ENCODE peak calls at places on chromosomes 16 and 17, in four cellular contexts. G is cardiac muscle cell, O is GM23338, U is small intestine. D is an unnamed sample.

GRCh38 chr17:72661093-72661944 is 431.2 kb downstream of the SLC39A11 start:
- DNase-seq in O (no peak), G (no peak), U (peak; percentile 45), D (no peak)

GRCh38 chr17:63222655-63223054 is 223.5 kb downstream of the CYB561 start:
- DNase-seq in U (no peak), O (peak; percentile 6), G (no peak), D (no peak)

GRCh38 chr16:87414251-87414680 is 22.1 kb downstream of the MAP1LC3B start:
- DNase-seq in U (no peak), O (no peak), G (no peak), D (no peak)

GRCh38 chr16:35557731-35558130 is 2098.3 kb downstream of the TP53TG3F start:
- DNase-seq in O (no peak), G (no peak), U (no peak), D (no peak)

GRCh38 chr17:57957120-57957850 is 2.1 kb upstream of the CUEDC1 start:
- DNase-seq in U (no peak), G (no peak), O (no peak), D (no peak)

GRCh38 chr17:41734139-41734948 is at the start of gene HAP1:
- DNase-seq in G (peak; percentile 63), U (no peak), O (peak; percentile 76), D (no peak)

GRCh38 chr17:3804503-3804931 is 3.5 kb upstream of the ITGAE start:
- DNase-seq in G (no peak), O (no peak), U (peak; percentile 79), D (no peak)

GRCh38 chr17:1119924-1120323 is 59.9 kb downstream of the ABR start:
- DNase-seq in G (no peak), O (no peak), U (no peak), D (no peak)

GRCh38 chr17:45763182-45763581 is 20.9 kb upstream of the CRHR1 start:
- DNase-seq in G (no peak), U (no peak), O (no peak), D (no peak)

GRCh38 chr16:17235147-17235817 is 235.5 kb downstream of the XYLT1 start:
- DNase-seq in G (no peak), O (no peak), U (no peak), D (no peak)

GRCh38 chr16:28511031-28511430 is 4.4 kb upstream of the IL27 start:
- DNase-seq in G (no peak), O (no peak), U (no peak), D (no peak)

GRCh38 chr16:29815032-29815721 is 775 bp upstream of the PAGR1 start:
- DNase-seq in G (no peak), O (peak; percentile 71), U (no peak), D (no peak)

GRCh38 chr16:19123535-19124178 is 9.9 kb downstream of the ITPRIPL2 start:
- DNase-seq in U (peak; percentile 96), O (no peak), G (no peak), D (no peak)

GRCh38 chr16:12613131-12613991 is 190.3 kb downstream of the CPPED1 start:
- DNase-seq in U (peak; percentile 81), O (peak; percentile 25), G (no peak), D (no peak)

GRCh38 chr17:1091885-1092284 is 87.9 kb downstream of the ABR start:
- DNase-seq in U (no peak), G (no peak), O (no peak), D (no peak)

GRCh38 chr16:50360033-50360778 is 8.6 kb downstream of the BRD7 start:
- DNase-seq in U (no peak), G (no peak), O (no peak), D (no peak)

GRCh38 chr16:17313085-17313611 is 157.6 kb downstream of the XYLT1 start:
- DNase-seq in U (no peak), O (no peak), G (no peak), D (no peak)

GRCh38 chr17:17108681-17109049 is 66.4 kb downstream of the MPRIP start:
- DNase-seq in G (no peak), U (peak; percentile 52), O (peak; percentile 39), D (no peak)

GRCh38 chr17:17417718-17418151 is 59.1 kb upstream of the MED9 start:
- DNase-seq in G (no peak), U (peak; percentile 93), O (no peak), D (no peak)

GRCh38 chr17:68456529-68457167 is 648 bp downstream of the WIPI1 start:
- DNase-seq in O (peak; percentile 93), G (peak; percentile 90), U (peak; percentile 70), D (no peak)

GRCh38 chr17:57638284-57638683 is 106.8 kb downstream of the CCDC182 start:
- DNase-seq in U (no peak), O (no peak), G (no peak), D (no peak)

GRCh38 chr16:87628940-87629339 is 26.6 kb downstream of the JPH3 start:
- DNase-seq in U (no peak), G (no peak), O (no peak), D (no peak)

GRCh38 chr17:4988168-4988567 is 693 bp upstream of the CAMTA2 start:
- DNase-seq in G (no peak), U (no peak), O (no peak), D (no peak)

GRCh38 chr17:59425085-59425901 is 93.8 kb downstream of the YPEL2 start:
- DNase-seq in G (peak; percentile 54), O (peak; percentile 21), U (no peak), D (no peak)
- H3K4me1 ChIP-seq in G (peaks cover 78% of the 10 kb centered on the region), O (no peaks in the 10 kb centered on the region), U (peaks cover 8% of the 10 kb centered on the region), D (peaks cover 5% of the 10 kb centered on the region)

GRCh38 chr17:40495140-40495539 is 6.3 kb downstream of the TNS4 start:
- DNase-seq in U (no peak), O (no peak), G (no peak), D (no peak)
- H3K4me1 ChIP-seq in U (peaks cover 2% of the 10 kb centered on the region), O (peaks cover 44% of the 10 kb centered on the region), G (peaks cover 4% of the 10 kb centered on the region), D (peaks cover 9% of the 10 kb centered on the region)

DNA sequence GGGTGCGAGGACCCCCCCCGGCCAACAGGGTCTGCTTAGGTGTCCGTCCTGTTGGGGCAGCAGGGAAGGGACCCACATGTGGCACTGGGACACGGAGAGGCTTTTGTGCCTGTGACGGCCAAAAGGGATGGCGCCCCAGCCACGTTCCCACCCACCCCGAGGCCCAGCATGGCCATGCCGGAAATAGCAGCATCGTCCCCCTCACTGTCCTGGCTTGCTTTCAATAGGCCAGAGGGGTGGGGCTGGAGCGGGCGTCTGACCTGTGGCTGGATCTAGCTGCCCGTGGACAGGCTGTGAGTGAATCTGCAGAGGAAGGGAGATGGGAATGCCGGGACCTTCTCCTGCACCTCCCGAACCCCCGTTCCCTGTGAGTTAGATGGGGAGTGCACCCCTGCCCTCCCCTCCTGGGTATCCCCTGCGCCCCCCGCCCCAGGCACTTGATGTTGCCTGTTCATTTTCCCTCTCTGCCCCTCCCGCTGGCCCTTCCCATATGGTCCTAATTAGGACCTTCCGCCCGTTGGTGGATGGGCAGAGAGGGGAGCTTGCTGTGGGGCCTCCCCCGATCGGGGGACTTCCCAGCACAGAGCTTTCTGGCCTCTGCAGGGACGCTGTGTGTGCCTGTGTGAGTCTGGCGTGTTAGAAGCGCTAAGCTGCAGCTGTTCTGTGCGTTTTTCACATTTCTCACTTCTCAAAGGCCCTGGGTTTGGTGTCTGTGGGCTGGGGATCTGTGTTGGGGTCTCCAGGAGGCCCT is 292.8 kb downstream of the SEC14L1 start:
- DNase-seq in U (no peak), O (no peak), G (peak; percentile 60), D (no peak)
- H3K4me1 ChIP-seq in U (peaks cover 26% of the 10 kb centered on the region), O (peaks cover 45% of the 10 kb centered on the region), G (peaks cover 66% of the 10 kb centered on the region), D (peaks cover 88% of the 10 kb centered on the region)

DNA sequence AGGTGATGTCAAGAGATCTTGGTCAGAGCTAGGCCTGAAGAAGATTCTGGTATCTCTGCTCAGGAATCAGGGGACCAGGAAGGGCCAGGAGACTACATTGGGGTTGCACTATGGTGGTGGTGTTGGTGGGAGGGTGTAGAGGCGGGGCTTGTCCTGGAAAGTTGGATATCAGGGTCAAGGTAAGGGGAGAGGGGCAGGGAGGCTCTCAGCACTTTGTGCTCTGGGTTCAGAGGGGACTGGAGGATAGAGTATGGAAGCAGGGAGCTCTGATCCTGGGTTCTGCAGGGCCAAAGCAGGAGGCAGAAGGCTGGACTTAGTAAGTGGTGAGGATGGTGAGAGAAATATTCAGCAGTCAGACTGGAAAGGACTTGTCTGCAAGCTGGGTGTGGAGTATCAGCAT is 3.0 kb downstream of the NOL3 start:
- DNase-seq in O (no peak), U (no peak), G (no peak), D (no peak)
- H3K4me1 ChIP-seq in O (peaks cover 32% of the 10 kb centered on the region), U (peaks cover 9% of the 10 kb centered on the region), G (peaks cover 19% of the 10 kb centered on the region), D (peaks cover 39% of the 10 kb centered on the region)

GRCh38 chr16:10988164-10988803 is 43.9 kb downstream of the CLEC16A start:
- DNase-seq in O (peak; percentile 57), G (no peak), U (no peak), D (peak; percentile 84)

GRCh38 chr16:10988879-10989278 is 44.5 kb downstream of the CLEC16A start:
- DNase-seq in U (no peak), G (no peak), O (no peak), D (no peak)

GRCh38 chr16:10989494-10989893 is 45.1 kb downstream of the CLEC16A start:
- DNase-seq in G (no peak), O (no peak), U (no peak), D (no peak)

GRCh38 chr16:10992112-10992511 is 47.7 kb downstream of the CLEC16A start:
- DNase-seq in G (no peak), O (no peak), U (no peak), D (no peak)

GRCh38 chr16:10990378-10990777 is 46.0 kb downstream of the CLEC16A start:
- DNase-seq in O (no peak), G (no peak), U (no peak), D (no peak)
- H3K4me1 ChIP-seq in O (no peaks in the 10 kb centered on the region), G (peaks cover 6% of the 10 kb centered on the region), U (no peaks in the 10 kb centered on the region), D (peaks cover 23% of the 10 kb centered on the region)

GRCh38 chr17:66776999-66777688 is 57.8 kb upstream of the CACNG5 start:
- DNase-seq in O (no peak), U (no peak), G (no peak), D (no peak)

GRCh38 chr17:66767164-66767933 is 67.6 kb upstream of the CACNG5 start:
- DNase-seq in U (no peak), O (no peak), G (no peak), D (no peak)

GRCh38 chr17:66775881-66776400 is 59.0 kb upstream of the CACNG5 start:
- DNase-seq in U (no peak), O (no peak), G (no peak), D (no peak)

GRCh38 chr17:66775262-66775661 is 59.7 kb upstream of the CACNG5 start:
- DNase-seq in O (no peak), U (no peak), G (no peak), D (no peak)

DNA sequence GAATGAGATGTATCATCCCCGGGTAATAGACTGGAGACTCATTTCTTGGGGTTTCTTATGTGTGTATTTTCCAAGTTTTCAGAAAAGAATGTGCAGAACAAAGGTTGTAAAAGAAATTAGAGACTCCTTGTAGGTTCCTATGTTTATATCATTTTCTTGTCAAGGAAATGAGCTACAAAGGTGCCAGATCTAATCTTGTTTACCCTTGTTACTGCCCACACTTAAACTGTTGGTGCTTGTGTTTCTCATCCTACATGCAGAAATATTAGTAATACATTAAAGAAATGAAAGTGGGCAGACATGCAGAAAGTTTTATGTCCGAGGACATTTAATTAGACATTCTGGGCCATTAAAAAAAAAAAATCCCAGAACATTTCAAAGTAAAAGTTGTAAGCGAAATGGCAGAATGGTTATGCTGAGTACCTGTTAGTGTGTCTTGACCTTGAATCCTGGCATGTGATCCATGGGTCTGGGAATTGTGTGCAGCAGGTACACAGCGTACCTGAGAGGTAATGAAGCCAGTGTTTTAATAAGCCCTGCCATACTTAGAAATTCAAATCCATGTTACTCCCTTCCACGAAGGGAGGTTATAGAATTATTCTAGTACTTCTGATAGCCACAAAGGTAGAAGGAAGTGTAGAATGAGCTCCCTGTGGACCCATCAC is 62.6 kb upstream of the CACNG5 start:
- DNase-seq in U (no peak), O (no peak), G (no peak), D (no peak)
- H3K4me1 ChIP-seq in U (no peaks in the 10 kb centered on the region), O (peaks cover 24% of the 10 kb centered on the region), G (no peaks in the 10 kb centered on the region), D (no peaks in the 10 kb centered on the region)